ENCODE peak calls at places on chromosomes 7 and 10, in nine cellular contexts. F is suprapubic skin; O is NCI-H345; U is glutamatergic neuron; Q is activated CD8-positive, alpha-beta memory T cell treated with anti-CD3 and anti-CD28 coated beads, Interleukin-2, amount 50 U/mL, for 48 hours; Z is brain pericyte; V is C1 segment of cervical spinal cord; A is DMS79 treated with DMSO at 0.1 percent for 48 hours; T is T-helper 2 cell. I is an unnamed sample.

GRCh38 chr10:13001041-13001886 is at the start of gene CCDC3:
- DNase-seq in F (peak), O (peak), U (peak), Q (peak), Z (no peak), V (no peak), A (peak), T (no peak), I (peak)

GRCh38 chr7:148983220-148984146 is 44.8 kb downstream of the PDIA4 start:
- DNase-seq in F (peak), O (peak), U (peak), Q (peak), Z (peak), V (peak), A (peak), T (peak), I (peak)

GRCh38 chr10:71753091-71753959 is 20.0 kb downstream of the VSIR start:
- DNase-seq in F (no peak), O (no peak), U (no peak), Q (no peak), Z (no peak), V (peak), A (no peak), T (no peak), I (peak)

GRCh38 chr7:1339611-1340010 is 106.9 kb downstream of the UNCX start:
- DNase-seq in F (no peak), O (no peak), U (no peak), Q (no peak), Z (no peak), V (no peak), A (no peak), T (no peak), I (no peak)

GRCh38 chr7:142557971-142558582 is 191.2 kb upstream of the PRSS1 start:
- DNase-seq in F (no peak), O (no peak), U (peak), Q (peak), Z (peak), V (no peak), A (no peak), T (no peak), I (no peak)

GRCh38 chr7:138465046-138465445 is 5.0 kb downstream of the TRIM24 start:
- DNase-seq in F (no peak), O (no peak), U (no peak), Q (no peak), Z (no peak), V (no peak), A (no peak), T (no peak), I (no peak)

GRCh38 chr7:22853674-22854157 is 31.1 kb upstream of the TOMM7 start:
- DNase-seq in F (no peak), O (no peak), U (no peak), Q (no peak), Z (no peak), V (no peak), A (no peak), T (peak), I (peak)

GRCh38 chr7:51129527-51130472 is 186.8 kb downstream of the COBL start:
- DNase-seq in F (no peak), O (no peak), U (no peak), Q (no peak), Z (no peak), V (no peak), A (no peak), T (no peak), I (no peak)

GRCh38 chr7:2204446-2204845 is 28.3 kb downstream of the MAD1L1 start:
- DNase-seq in F (no peak), O (no peak), U (no peak), Q (no peak), Z (no peak), V (no peak), A (no peak), T (no peak), I (no peak)

GRCh38 chr10:77925410-77925794 is 1.2 kb downstream of the DLG5 start:
- DNase-seq in F (no peak), O (no peak), U (no peak), Q (no peak), Z (no peak), V (no peak), A (no peak), T (no peak), I (peak)

GRCh38 chr10:101778151-101778780 is 2.4 kb upstream of the FGF8 start:
- DNase-seq in F (peak), O (no peak), U (no peak), Q (peak), Z (no peak), V (no peak), A (no peak), T (no peak), I (no peak)

GRCh38 chr10:43043773-43044394 is 33.0 kb upstream of the RET start:
- DNase-seq in F (no peak), O (peak), U (no peak), Q (no peak), Z (no peak), V (no peak), A (no peak), T (no peak), I (peak)

GRCh38 chr7:1447551-1448244 is 11.6 kb downstream of the MICALL2 start:
- DNase-seq in F (no peak), O (no peak), U (no peak), Q (no peak), Z (no peak), V (peak), A (no peak), T (no peak), I (peak)

GRCh38 chr10:49163741-49164140 is 24.4 kb downstream of the TMEM273 start:
- DNase-seq in F (no peak), O (no peak), U (no peak), Q (no peak), Z (no peak), V (no peak), A (no peak), T (no peak), I (no peak)

GRCh38 chr10:77431209-77431611 is 206.4 kb downstream of the KCNMA1 start:
- DNase-seq in F (no peak), O (no peak), U (no peak), Q (no peak), Z (no peak), V (no peak), A (no peak), T (no peak), I (no peak)

GRCh38 chr7:2986561-2986960 is 57.1 kb downstream of the CARD11 start:
- DNase-seq in F (no peak), O (no peak), U (no peak), Q (no peak), Z (no peak), V (no peak), A (no peak), T (no peak), I (no peak)

GRCh38 chr7:149325248-149325647 is 63.3 kb downstream of the ZNF783 start:
- DNase-seq in F (no peak), O (no peak), U (no peak), Q (no peak), Z (no peak), V (no peak), A (no peak), T (no peak), I (no peak)

GRCh38 chr7:65554-65953 is 126.8 kb upstream of the FAM20C start:
- DNase-seq in F (peak), O (no peak), U (peak), Q (no peak), Z (no peak), V (no peak), A (no peak), T (no peak), I (peak)

GRCh38 chr10:84205049-84205852 is 10.9 kb downstream of the CDHR1 start:
- DNase-seq in F (peak), O (peak), U (peak), Q (peak), Z (no peak), V (peak), A (no peak), T (peak), I (peak)

GRCh38 chr10:33132626-33133025 is 174.6 kb upstream of the ITGB1 start:
- DNase-seq in F (no peak), O (no peak), U (no peak), Q (peak), Z (no peak), V (no peak), A (no peak), T (no peak), I (no peak)

GRCh38 chr10:24254180-24254579 is 45.2 kb downstream of the KIAA1217 start:
- DNase-seq in F (no peak), O (no peak), U (no peak), Q (no peak), Z (no peak), V (no peak), A (no peak), T (no peak), I (no peak)

GRCh38 chr10:58661336-58661735 is 148.7 kb downstream of the BICC1 start:
- DNase-seq in F (no peak), O (no peak), U (no peak), Q (no peak), Z (no peak), V (no peak), A (no peak), T (no peak), I (no peak)

GRCh38 chr7:107029061-107029763 is 15.3 kb upstream of the PRKAR2B start:
- DNase-seq in F (no peak), O (peak), U (no peak), Q (no peak), Z (no peak), V (no peak), A (no peak), T (no peak), I (no peak)